ENCODE peak calls at places on chromosomes 2 and 18, in seven cellular contexts. Q is CD8-positive, alpha-beta T cell; P is heart left ventricle; S is CD8-positive, alpha-beta memory T cell; Y is heart right ventricle; C is hepatocyte; N is right cardiac atrium. H is an unnamed sample.
A peak's percentile ranks its signal among the peaks of the same experiment; 100 is the strongest.

GRCh38 chr2:57728691-57729090 is 317.9 kb upstream of the VRK2 start:
- DNase-seq in C (no peak), S (no peak), Q (no peak), Y (no peak), P (no peak), N (no peak), H (no peak)

GRCh38 chr2:189982777-189983394 is 79.6 kb downstream of the MSTN start:
- DNase-seq in N (no peak), Y (no peak), C (no peak), Q (no peak), P (no peak), S (no peak), H (no peak)

GRCh38 chr2:232076736-232077135 is 115.2 kb downstream of the DIS3L2 start:
- DNase-seq in Q (no peak), Y (no peak), C (no peak), S (no peak), N (no peak), P (no peak), H (no peak)

GRCh38 chr2:20667151-20667530 is 197 bp downstream of the GDF7 start:
- DNase-seq in C (no peak), P (no peak), Q (no peak), Y (no peak), N (no peak), S (no peak), H (no peak)

GRCh38 chr2:47456851-47457250 is 53.9 kb downstream of the MSH2 start:
- DNase-seq in Y (no peak), S (no peak), C (no peak), Q (no peak), N (no peak), P (no peak), H (no peak)

GRCh38 chr2:174247474-174248186 is 702 bp downstream of the OLA1 start:
- DNase-seq in C (peak; percentile 62), Q (no peak), S (no peak), P (no peak), Y (no peak), N (no peak), H (peak; percentile 40)

GRCh38 chr2:106516436-106516835 is 29.3 kb downstream of the CD8B2 start:
- DNase-seq in C (no peak), Y (no peak), P (no peak), S (no peak), Q (no peak), N (no peak), H (no peak)

GRCh38 chr2:60964651-60965513 is 52.6 kb upstream of the PEX13 start:
- DNase-seq in N (no peak), Q (no peak), S (peak; percentile 50), Y (no peak), P (no peak), C (no peak), H (no peak)

GRCh38 chr2:61647044-61647443 is 108.9 kb upstream of the XPO1 start:
- DNase-seq in S (no peak), N (no peak), P (no peak), C (no peak), Y (no peak), Q (no peak), H (no peak)

GRCh38 chr2:7288484-7288883 is 371.3 kb downstream of the RNF144A start:
- DNase-seq in P (no peak), Q (no peak), C (no peak), Y (no peak), N (no peak), S (no peak), H (no peak)

GRCh38 chr2:85865539-85866164 is 23.1 kb downstream of the ST3GAL5 start:
- DNase-seq in N (no peak), P (no peak), Q (no peak), C (no peak), Y (no peak), S (no peak), H (no peak)

GRCh38 chr18:4106407-4107033 is 348.6 kb downstream of the DLGAP1 start:
- DNase-seq in S (peak; percentile 57), N (peak; percentile 39), Q (peak; percentile 34), P (peak; percentile 37), C (peak; percentile 82), Y (peak; percentile 47), H (peak; percentile 63)

GRCh38 chr18:54129448-54130134 is 94.9 kb downstream of the MBD2 start:
- DNase-seq in N (no peak), P (no peak), S (no peak), Y (no peak), C (no peak), Q (no peak), H (no peak)

GRCh38 chr2:207200136-207200535 is 34.4 kb upstream of the KLF7 start:
- DNase-seq in Q (no peak), N (no peak), Y (no peak), S (no peak), C (no peak), P (no peak), H (no peak)

GRCh38 chr2:45728458-45728942 is 77.0 kb downstream of the PRKCE start:
- DNase-seq in C (no peak), Y (no peak), Q (no peak), P (no peak), N (no peak), S (no peak), H (no peak)

GRCh38 chr2:218980800-218981389 is 4.1 kb downstream of the FEV start:
- DNase-seq in C (no peak), Y (no peak), Q (no peak), P (no peak), S (no peak), N (no peak), H (no peak)

GRCh38 chr2:97743913-97744312 is 30.5 kb downstream of the ZAP70 start:
- DNase-seq in C (no peak), Q (no peak), S (no peak), N (no peak), Y (no peak), P (peak; percentile 0), H (no peak)

GRCh38 chr18:61658431-61658830 is 234.4 kb downstream of the RNF152 start:
- DNase-seq in Y (no peak), S (no peak), C (no peak), Q (no peak), P (no peak), N (no peak), H (no peak)

GRCh38 chr2:218233543-218233942 is 16.6 kb downstream of the ARPC2 start:
- DNase-seq in S (no peak), Q (no peak), N (no peak), C (no peak), P (no peak), Y (no peak), H (no peak)

GRCh38 chr2:63840081-63840784 is 1.5 kb upstream of the UGP2 start:
- DNase-seq in Y (no peak), S (peak; percentile 47), P (no peak), Q (peak; percentile 18), N (no peak), C (no peak), H (no peak)

GRCh38 chr2:204687776-204688175 is 142.5 kb downstream of the PARD3B start:
- DNase-seq in P (no peak), N (no peak), C (no peak), S (no peak), Q (no peak), Y (no peak), H (no peak)

GRCh38 chr2:82790277-82791021 is 1668.6 kb downstream of the SUCLG1 start:
- DNase-seq in S (no peak), C (peak; percentile 8), P (peak; percentile 25), N (no peak), Q (no peak), Y (no peak), H (peak; percentile 86)
- H3K27ac ChIP-seq in S (no peak overlapping the region), C (no peak overlapping the region), P (no peak overlapping the region), N (no peak overlapping the region), Q (no peak overlapping the region), Y (no peak overlapping the region), H (peak overlapping the region; percentile 59)

GRCh38 chr2:152471013-152471412 is 136.0 kb downstream of the FMNL2 start:
- DNase-seq in Y (no peak), Q (no peak), N (no peak), C (no peak), P (no peak), S (no peak), H (no peak)
- H3K4me1 ChIP-seq in Y (peaks cover 76% of the 10 kb centered on the region), Q (no peaks in the 10 kb centered on the region), N (peaks cover 14% of the 10 kb centered on the region), C (peaks cover 76% of the 10 kb centered on the region), P (no peaks in the 10 kb centered on the region), S (no peaks in the 10 kb centered on the region), H (peaks cover 79% of the 10 kb centered on the region)

GRCh38 chr18:24630346-24630880 is 170.0 kb downstream of the HRH4 start:
- DNase-seq in P (no peak), S (no peak), Q (no peak), Y (no peak), N (no peak), C (no peak), H (no peak)

GRCh38 chr18:24629926-24630325 is 169.5 kb downstream of the HRH4 start:
- DNase-seq in Q (no peak), Y (no peak), S (no peak), N (no peak), C (no peak), P (no peak), H (no peak)

GRCh38 chr18:24633121-24633520 is 172.7 kb downstream of the HRH4 start:
- DNase-seq in S (no peak), N (no peak), Y (no peak), C (no peak), P (no peak), Q (no peak), H (no peak)

GRCh38 chr18:24632158-24632988 is 171.9 kb downstream of the HRH4 start:
- DNase-seq in Y (no peak), C (no peak), Q (no peak), S (no peak), P (no peak), N (no peak), H (no peak)

GRCh38 chr18:24631238-24632025 is 171.0 kb downstream of the HRH4 start:
- DNase-seq in Y (peak; percentile 45), P (peak; percentile 36), S (no peak), N (no peak), Q (no peak), C (no peak), H (no peak)
- H3K4me3 ChIP-seq in Y (no peak overlapping the region), P (peak overlapping the region; percentile 22), S (no peak overlapping the region), N (no peak overlapping the region), Q (no peak overlapping the region), C (no peak overlapping the region), H (no peak overlapping the region)

GRCh38 chr2:225104321-225104720 is 62.1 kb upstream of the DOCK10 start:
- DNase-seq in Q (no peak), P (no peak), S (no peak), N (no peak), Y (no peak), C (no peak), H (no peak)

GRCh38 chr2:225097035-225097434 is 54.8 kb upstream of the DOCK10 start:
- DNase-seq in Y (no peak), C (no peak), S (no peak), N (no peak), Q (no peak), P (no peak), H (no peak)

GRCh38 chr2:225103737-225104141 is 61.5 kb upstream of the DOCK10 start:
- DNase-seq in C (no peak), Q (no peak), S (no peak), Y (no peak), N (no peak), P (no peak), H (no peak)

GRCh38 chr2:225100856-225101294 is 58.6 kb upstream of the DOCK10 start:
- DNase-seq in S (no peak), Q (no peak), P (no peak), N (no peak), C (peak; percentile 5), Y (no peak), H (no peak)

DNA sequence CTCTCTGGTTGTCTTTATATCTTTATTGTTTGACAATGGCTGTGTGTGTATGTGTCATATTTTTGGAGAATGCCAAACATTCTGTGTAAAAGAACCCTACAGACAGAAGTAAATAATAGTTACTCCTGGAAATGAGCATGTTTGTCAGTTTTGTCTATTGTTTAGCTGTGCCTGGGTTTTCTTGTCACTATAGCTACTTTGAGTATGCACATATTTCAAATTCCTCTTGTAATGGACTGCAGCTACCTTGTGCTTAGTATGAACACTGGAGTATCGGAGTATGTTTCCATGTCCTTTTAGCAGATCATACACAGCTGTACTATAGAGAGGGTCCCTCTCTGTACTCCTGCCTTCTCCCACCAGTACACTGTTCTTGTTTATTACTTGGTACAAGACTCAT is 58.0 kb upstream of the DOCK10 start:
- DNase-seq in Q (no peak), P (no peak), S (no peak), Y (no peak), N (no peak), C (no peak), H (no peak)
- H3K27ac ChIP-seq in Q (no peak overlapping the region), P (no peak overlapping the region), S (no peak overlapping the region), Y (no peak overlapping the region), N (no peak overlapping the region), C (no peak overlapping the region), H (no peak overlapping the region)

H was measured in thyroid gland.